ENCODE peak calls at places on chromosomes 3 and 15, in seven cellular contexts. I is BJ, S is AG04449, L is fibroblast of lung, Z is epithelial cell of esophagus, P is gastrocnemius medialis, O is left ventricle myocardium inferior. G is an unnamed sample.

GRCh38 chr3:133408961-133409360 is 9.1 kb downstream of the BFSP2 start:
- DNase-seq in L (peak), Z (no peak), S (peak), P (no peak), O (no peak), I (peak), G (no peak)

GRCh38 chr3:96622878-96623277 is 191.5 kb upstream of the EPHA6 start:
- DNase-seq in S (no peak), I (no peak), P (no peak), L (no peak), Z (no peak), O (no peak), G (no peak)

GRCh38 chr3:44893097-44893496 is 18.7 kb downstream of the TGM4 start:
- DNase-seq in O (no peak), Z (peak), L (peak), P (no peak), S (peak), I (no peak), G (peak)

GRCh38 chr15:80744826-80745225 is 34.3 kb upstream of the CEMIP start:
- DNase-seq in Z (peak), O (no peak), I (peak), P (no peak), S (peak), L (peak), G (no peak)

GRCh38 chr15:99506399-99506798 is 59.4 kb upstream of the MEF2A start:
- DNase-seq in O (no peak), Z (no peak), S (no peak), P (no peak), L (no peak), I (no peak), G (no peak)

GRCh38 chr3:39193391-39193790 is 996 bp upstream of the XIRP1 start:
- DNase-seq in P (peak), S (no peak), L (no peak), I (no peak), Z (no peak), O (no peak), G (no peak)

GRCh38 chr15:39466428-39466827 is 114.5 kb upstream of the THBS1 start:
- DNase-seq in P (peak), O (peak), Z (no peak), I (peak), L (peak), S (no peak), G (no peak)

GRCh38 chr3:30770387-30770786 is 124.1 kb downstream of the GADL1 start:
- DNase-seq in O (no peak), L (peak), I (peak), Z (peak), S (no peak), P (peak), G (peak)

GRCh38 chr3:157669403-157669802 is 166.2 kb upstream of the VEPH1 start:
- DNase-seq in L (no peak), S (no peak), P (peak), I (peak), Z (no peak), O (no peak), G (no peak)

GRCh38 chr3:99366663-99367429 is 271.5 kb upstream of the COL8A1 start:
- DNase-seq in S (no peak), Z (peak), O (no peak), I (no peak), P (no peak), L (no peak), G (no peak)

GRCh38 chr3:102089904-102090492 is 240.7 kb downstream of the NFKBIZ start:
- DNase-seq in S (peak), O (no peak), L (peak), Z (no peak), P (no peak), I (peak), G (peak)

GRCh38 chr3:69032137-69032536 is 18.7 kb upstream of the EOGT start:
- DNase-seq in P (no peak), O (no peak), I (no peak), Z (peak), S (no peak), L (no peak), G (no peak)

GRCh38 chr15:97786741-97787140 is 173.8 kb upstream of the ARRDC4 start:
- DNase-seq in I (no peak), O (no peak), S (no peak), P (no peak), Z (no peak), L (no peak), G (no peak)

GRCh38 chr15:96619171-96619570 is 288.7 kb downstream of the NR2F2 start:
- DNase-seq in S (no peak), I (no peak), Z (no peak), P (no peak), O (no peak), L (no peak), G (no peak)

GRCh38 chr3:51947215-51947900 is 5.2 kb downstream of the PARP3 start:
- DNase-seq in P (no peak), I (no peak), S (no peak), Z (no peak), L (no peak), O (no peak), G (no peak)

GRCh38 chr15:28178290-28178689 is 79.2 kb upstream of the OCA2 start:
- DNase-seq in L (no peak), P (no peak), Z (no peak), O (no peak), I (no peak), S (no peak), G (no peak)

GRCh38 chr15:66844747-66845145 is 142.7 kb downstream of the SMAD6 start:
- DNase-seq in O (no peak), L (no peak), P (no peak), I (no peak), S (no peak), Z (no peak), G (no peak)

GRCh38 chr3:113590983-113591382 is 58.6 kb downstream of the SIDT1 start:
- DNase-seq in L (no peak), I (no peak), S (no peak), Z (no peak), O (no peak), P (no peak), G (no peak)

GRCh38 chr15:63836579-63836978 is 2.8 kb upstream of the HERC1 start:
- DNase-seq in L (no peak), S (no peak), I (no peak), P (no peak), O (no peak), Z (no peak), G (no peak)

GRCh38 chr15:73485372-73485771 is 42.4 kb downstream of the REC114 start:
- DNase-seq in S (no peak), Z (no peak), O (no peak), I (no peak), P (no peak), L (no peak), G (no peak)

GRCh38 chr3:143240921-143241320 is 121.3 kb downstream of the CHST2 start:
- DNase-seq in I (peak), O (no peak), L (no peak), P (no peak), Z (no peak), S (no peak), G (no peak)

GRCh38 chr3:36058404-36059035 is 321.8 kb upstream of the STAC start:
- DNase-seq in Z (no peak), I (no peak), O (no peak), P (no peak), L (no peak), S (no peak), G (no peak)

GRCh38 chr15:82305621-82306048 is 43.0 kb downstream of the SAXO2 start:
- DNase-seq in L (no peak), I (no peak), S (no peak), Z (no peak), O (no peak), P (no peak), G (no peak)

GRCh38 chr3:74267583-74268184 is 346.8 kb downstream of the CNTN3 start:
- DNase-seq in P (no peak), I (no peak), S (no peak), Z (peak), L (peak), O (no peak), G (no peak)

GRCh38 chr3:172042136-172042535 is 2.8 kb downstream of the FNDC3B start:
- DNase-seq in Z (no peak), I (no peak), O (no peak), L (no peak), S (no peak), P (no peak), G (no peak)

GRCh38 chr3:146496726-146497125 is 27.4 kb upstream of the PLSCR2 start:
- DNase-seq in O (no peak), I (no peak), Z (no peak), P (no peak), S (no peak), L (no peak), G (no peak)

GRCh38 chr3:59320080-59320479 is 270.3 kb upstream of the CFAP20DC start:
- DNase-seq in S (no peak), P (no peak), L (no peak), Z (peak), O (no peak), I (no peak), G (no peak)

GRCh38 chr15:52790166-52790708 is at the start of gene ONECUT1:
- DNase-seq in O (peak), Z (peak), S (no peak), I (no peak), L (peak), P (no peak), G (no peak)

GRCh38 chr3:153038779-153039178 is 123.2 kb upstream of the RAP2B start:
- DNase-seq in S (no peak), P (no peak), L (no peak), Z (peak), I (no peak), O (no peak), G (no peak)

GRCh38 chr15:25783607-25784131 is 79.5 kb downstream of the ATP10A start:
- DNase-seq in L (peak), O (no peak), Z (no peak), I (no peak), S (no peak), P (no peak), G (no peak)

GRCh38 chr15:95690631-95691340 is 639.7 kb upstream of the NR2F2 start:
- DNase-seq in I (no peak), L (no peak), P (no peak), Z (peak), S (no peak), O (no peak), G (no peak)

GRCh38 chr3:73148207-73148606 is 86.7 kb downstream of the EBLN2 start:
- DNase-seq in L (no peak), Z (no peak), S (no peak), I (no peak), O (no peak), P (no peak), G (no peak)

GRCh38 chr3:112681822-112682325 is 40.9 kb upstream of the CCDC80 start:
- DNase-seq in Z (peak), L (peak), P (no peak), S (peak), O (no peak), I (peak), G (peak)

GRCh38 chr15:80242132-80242769 is 9.8 kb downstream of the CTXND1 start:
- DNase-seq in I (no peak), Z (peak), S (no peak), P (no peak), O (no peak), L (peak), G (no peak)

GRCh38 chr3:45638299-45639043 is 43.9 kb downstream of the LIMD1 start:
- DNase-seq in L (no peak), P (no peak), Z (no peak), S (no peak), O (no peak), I (no peak), G (no peak)

GRCh38 chr3:182810574-182811268 is 17.4 kb downstream of the ATP11B start:
- DNase-seq in L (peak), Z (peak), S (no peak), I (no peak), O (no peak), P (no peak), G (no peak)

GRCh38 chr3:79490165-79491028 is 277.4 kb downstream of the ROBO1 start:
- DNase-seq in Z (peak), P (peak), O (peak), L (peak), I (no peak), S (no peak), G (peak)

GRCh38 chr3:174710622-174711021 is 148.5 kb upstream of the NAALADL2 start:
- DNase-seq in O (no peak), Z (no peak), I (no peak), P (no peak), L (peak), S (peak), G (no peak)

GRCh38 chr3:114697441-114697840 is 403.6 kb downstream of the TIGIT start:
- DNase-seq in O (no peak), Z (peak), P (no peak), L (peak), S (no peak), I (no peak), G (no peak)

GRCh38 chr3:128257632-128258031 is 104.4 kb downstream of the EEFSEC start:
- DNase-seq in S (no peak), O (no peak), Z (no peak), P (no peak), L (no peak), I (no peak), G (no peak)
- H3K4me3 ChIP-seq in S (no peak), O (no peak), Z (no peak), P (no peak), L (no peak), I (no peak), G (no peak)

GRCh38 chr3:186929186-186929585 is 1.1 kb upstream of the ST6GAL1 start:
- DNase-seq in I (no peak), P (no peak), Z (peak), O (no peak), S (no peak), L (no peak), G (no peak)

GRCh38 chr3:186930639-186931486 is 537 bp downstream of the ST6GAL1 start:
- DNase-seq in L (peak), P (peak), Z (peak), I (no peak), O (peak), S (no peak), G (no peak)

GRCh38 chr3:186931487-186932280 is 1.4 kb downstream of the ST6GAL1 start:
- DNase-seq in S (no peak), I (no peak), P (no peak), Z (peak), O (peak), L (peak), G (no peak)

GRCh38 chr3:186930143-186930638 is at the start of gene ST6GAL1:
- DNase-seq in P (peak), O (peak), I (no peak), Z (peak), L (peak), S (no peak), G (no peak)

DNA sequence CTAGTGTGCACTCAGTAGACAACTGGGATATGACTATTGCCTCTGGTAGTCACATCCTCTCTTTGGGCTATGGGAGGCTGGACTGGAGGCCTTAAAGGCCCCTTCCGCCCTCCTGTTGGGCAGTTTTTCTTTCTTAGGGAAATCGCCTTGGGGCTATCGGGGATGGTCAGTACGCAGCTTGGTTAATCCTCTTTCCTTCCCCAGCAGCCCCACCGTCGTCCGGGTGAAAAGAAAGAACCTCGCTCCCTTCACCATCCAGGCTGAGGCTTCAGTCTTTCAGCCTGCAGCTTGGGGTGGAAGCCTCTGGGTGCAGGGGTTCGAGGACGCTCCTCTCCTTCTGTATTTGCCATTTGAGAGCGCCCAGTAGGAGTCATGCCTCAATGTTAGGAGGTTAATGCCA is 650 bp upstream of the ST6GAL1 start:
- DNase-seq in P (no peak), Z (no peak), O (no peak), S (no peak), I (no peak), L (no peak), G (no peak)
- H3K4me3 ChIP-seq in P (peak), Z (no peak), O (peak), S (peak), I (no peak), L (peak), G (peak)

GRCh38 chr3:50493086-50493485 is 10.3 kb downstream of the CACNA2D2 start:
- DNase-seq in P (no peak), Z (no peak), I (no peak), L (no peak), O (no peak), S (no peak), G (no peak)

GRCh38 chr3:50494136-50494535 is 9.3 kb downstream of the CACNA2D2 start:
- DNase-seq in I (no peak), L (no peak), O (no peak), Z (no peak), S (no peak), P (no peak), G (no peak)

GRCh38 chr3:50491023-50491422 is 12.4 kb downstream of the CACNA2D2 start:
- DNase-seq in L (no peak), P (no peak), O (no peak), S (no peak), I (no peak), Z (no peak), G (no peak)

GRCh38 chr3:50493623-50494022 is 9.8 kb downstream of the CACNA2D2 start:
- DNase-seq in L (no peak), P (no peak), I (no peak), S (no peak), Z (no peak), O (no peak), G (no peak)

DNA sequence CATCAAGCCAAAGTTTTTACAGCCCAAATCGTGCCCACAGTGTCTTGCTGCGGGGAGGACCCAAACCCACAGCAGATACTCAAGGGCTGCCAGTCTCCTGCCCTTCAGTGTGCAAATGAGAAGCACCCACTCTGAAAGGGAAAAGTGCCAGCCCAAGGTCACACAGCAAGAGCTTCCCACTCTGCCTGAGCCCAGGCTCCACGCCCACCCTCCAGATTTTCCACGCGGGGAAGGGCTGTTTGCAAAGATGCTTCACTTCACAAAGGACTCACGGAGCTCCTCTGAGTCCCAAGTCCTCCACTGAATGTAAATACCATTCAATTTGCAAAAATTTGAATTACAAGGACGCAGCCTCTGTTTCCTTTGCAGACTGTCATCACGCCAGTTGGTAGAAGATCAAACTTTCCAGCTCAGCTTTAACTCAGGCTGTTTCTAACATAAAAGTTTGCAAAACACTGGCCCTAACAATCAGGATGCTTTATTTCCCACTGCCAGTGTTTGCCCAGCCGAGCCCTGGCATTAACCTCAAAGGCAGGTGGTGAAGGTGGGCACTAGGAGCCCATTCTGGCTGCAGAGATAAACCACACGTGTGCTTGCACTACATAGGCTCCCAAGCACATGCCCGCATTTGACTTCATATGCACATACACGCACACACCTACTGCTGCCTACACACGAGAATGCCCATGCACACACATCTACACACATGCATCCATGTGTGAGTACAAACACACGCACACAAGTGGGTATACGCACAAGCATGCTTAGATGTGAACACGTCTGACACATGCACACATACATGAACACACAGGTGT is 7.6 kb downstream of the CACNA2D2 start:
- DNase-seq in O (no peak), I (no peak), L (no peak), P (no peak), Z (no peak), S (no peak), G (no peak)
- H3K4me3 ChIP-seq in O (no peak), I (no peak), L (no peak), P (no peak), Z (no peak), S (no peak), G (no peak)

GRCh38 chr3:12719984-12720656 is 38.9 kb downstream of the TMEM40 start:
- DNase-seq in L (peak), Z (peak), I (no peak), S (no peak), P (peak), O (peak), G (peak)
- H3K4me3 ChIP-seq in L (peak), Z (no peak), I (peak), S (peak), P (peak), O (peak), G (peak)

G was measured in skeletal muscle cell.